ENCODE peak calls at places on chromosomes 4 and X, in eight cellular contexts. M is ovary; F is H54; Z is GM10248; Y is hypothalamus; A is CD8-positive, alpha-beta memory T cell; X is cardiac fibroblast; L is AG09309. T is an unnamed sample.

GRCh38 chr4:183610033-183610432 is 49.0 kb downstream of the RWDD4 start:
- DNase-seq in Y (no peak), Z (no peak), X (peak; percentile 60), M (peak; percentile 43), F (peak; percentile 5), A (no peak), L (no peak), T (no peak)

GRCh38 chrX:118974908-118975671 is 672 bp downstream of the LONRF3 start:
- DNase-seq in A (peak; percentile 59), F (no peak), Y (no peak), L (no peak), Z (peak; percentile 38), M (peak; percentile 22), X (peak; percentile 1), T (peak; percentile 22)

GRCh38 chr4:37882665-37883296 is 8.1 kb upstream of the TBC1D1 start:
- DNase-seq in Z (no peak), F (no peak), X (no peak), L (no peak), Y (no peak), A (no peak), M (no peak), T (no peak)

GRCh38 chrX:129013574-129013973 is 509.7 kb downstream of the SMARCA1 start:
- DNase-seq in M (no peak), L (no peak), Y (no peak), A (no peak), X (no peak), Z (no peak), F (no peak), T (no peak)

GRCh38 chrX:129749069-129749468 is 10.3 kb downstream of the XPNPEP2 start:
- DNase-seq in X (peak; percentile 44), L (no peak), Y (no peak), A (no peak), M (no peak), F (no peak), Z (no peak), T (no peak)

GRCh38 chr4:1385373-1386340 is 20.6 kb downstream of the NKX1-1 start:
- DNase-seq in X (no peak), M (no peak), F (no peak), Z (no peak), A (no peak), L (no peak), Y (no peak), T (no peak)

GRCh38 chr4:2341261-2341841 is 77.1 kb downstream of the ZFYVE28 start:
- DNase-seq in A (no peak), Y (no peak), F (no peak), M (peak; percentile 4), L (no peak), Z (no peak), X (no peak), T (no peak)

GRCh38 chrX:40097101-40097491 is 662 bp downstream of the BCOR start:
- DNase-seq in Y (no peak), M (peak; percentile 27), L (no peak), X (peak; percentile 11), A (no peak), F (no peak), Z (no peak), T (no peak)

GRCh38 chr4:150931796-150932195 is 83.3 kb downstream of the LRBA start:
- DNase-seq in A (no peak), Z (no peak), M (no peak), Y (no peak), L (no peak), X (no peak), F (no peak), T (no peak)